ENCODE peak calls at places on chromosome 12, in seven cellular contexts. One of them, this sample, is unnamed.

GRCh38 chr12:82366182-82366581 is 7.9 kb downstream of the METTL25 start:
- DNase-seq in SJSA1: no peak
- DNase-seq in non-pigmented ciliary epithelial cell: no peak
- DNase-seq in upper lobe of right lung: no peak
- DNase-seq in activated T-cell treated with anti-CD3 and anti-CD28 coated beads for 1 hour: no peak
- DNase-seq in fibroblast of mammary gland: peak
- DNase-seq in GM03348: peak
- DNase-seq in this sample: no peak

GRCh38 chr12:40313928-40314327 is 89.1 kb downstream of the LRRK2 start:
- DNase-seq in non-pigmented ciliary epithelial cell: no peak
- DNase-seq in GM03348: no peak
- DNase-seq in activated T-cell treated with anti-CD3 and anti-CD28 coated beads for 1 hour: no peak
- DNase-seq in fibroblast of mammary gland: no peak
- DNase-seq in upper lobe of right lung: no peak
- DNase-seq in SJSA1: no peak
- DNase-seq in this sample: no peak

GRCh38 chr12:27355486-27355885 is 22.9 kb downstream of the BMAL2 start:
- DNase-seq in upper lobe of right lung: no peak
- DNase-seq in fibroblast of mammary gland: no peak
- DNase-seq in GM03348: no peak
- DNase-seq in activated T-cell treated with anti-CD3 and anti-CD28 coated beads for 1 hour: no peak
- DNase-seq in non-pigmented ciliary epithelial cell: no peak
- DNase-seq in SJSA1: no peak
- DNase-seq in this sample: no peak

GRCh38 chr12:11814362-11814761 is 164.9 kb downstream of the ETV6 start:
- DNase-seq in non-pigmented ciliary epithelial cell: no peak
- DNase-seq in activated T-cell treated with anti-CD3 and anti-CD28 coated beads for 1 hour: no peak
- DNase-seq in fibroblast of mammary gland: peak
- DNase-seq in SJSA1: no peak
- DNase-seq in upper lobe of right lung: no peak
- DNase-seq in GM03348: peak
- DNase-seq in this sample: peak

GRCh38 chr12:6828671-6829531 is 694 bp downstream of the P3H3 start:
- DNase-seq in GM03348: peak
- DNase-seq in fibroblast of mammary gland: peak
- DNase-seq in activated T-cell treated with anti-CD3 and anti-CD28 coated beads for 1 hour: peak
- DNase-seq in non-pigmented ciliary epithelial cell: no peak
- DNase-seq in upper lobe of right lung: no peak
- DNase-seq in SJSA1: no peak
- DNase-seq in this sample: no peak

GRCh38 chr12:105741786-105742566 is 396.8 kb downstream of the NUAK1 start:
- DNase-seq in upper lobe of right lung: no peak
- DNase-seq in fibroblast of mammary gland: peak
- DNase-seq in GM03348: peak
- DNase-seq in non-pigmented ciliary epithelial cell: no peak
- DNase-seq in activated T-cell treated with anti-CD3 and anti-CD28 coated beads for 1 hour: no peak
- DNase-seq in SJSA1: no peak
- DNase-seq in this sample: peak

GRCh38 chr12:72774023-72774422 is 501.9 kb downstream of the TRHDE start:
- DNase-seq in GM03348: no peak
- DNase-seq in activated T-cell treated with anti-CD3 and anti-CD28 coated beads for 1 hour: no peak
- DNase-seq in upper lobe of right lung: no peak
- DNase-seq in non-pigmented ciliary epithelial cell: no peak
- DNase-seq in fibroblast of mammary gland: no peak
- DNase-seq in SJSA1: no peak
- DNase-seq in this sample: no peak

GRCh38 chr12:51345681-51346080 is 798 bp downstream of the CELA1 start:
- DNase-seq in fibroblast of mammary gland: peak
- DNase-seq in SJSA1: peak
- DNase-seq in upper lobe of right lung: no peak
- DNase-seq in GM03348: peak
- DNase-seq in non-pigmented ciliary epithelial cell: no peak
- DNase-seq in activated T-cell treated with anti-CD3 and anti-CD28 coated beads for 1 hour: no peak
- DNase-seq in this sample: no peak

GRCh38 chr12:1911598-1912575 is 6.6 kb downstream of the CACNA2D4 start:
- DNase-seq in non-pigmented ciliary epithelial cell: no peak
- DNase-seq in fibroblast of mammary gland: no peak
- DNase-seq in SJSA1: no peak
- DNase-seq in activated T-cell treated with anti-CD3 and anti-CD28 coated beads for 1 hour: no peak
- DNase-seq in upper lobe of right lung: no peak
- DNase-seq in GM03348: peak
- DNase-seq in this sample: no peak

GRCh38 chr12:52436000-52436827 is 2.0 kb upstream of the KRT75 start:
- DNase-seq in non-pigmented ciliary epithelial cell: no peak
- DNase-seq in SJSA1: no peak
- DNase-seq in GM03348: no peak
- DNase-seq in upper lobe of right lung: no peak
- DNase-seq in fibroblast of mammary gland: peak
- DNase-seq in activated T-cell treated with anti-CD3 and anti-CD28 coated beads for 1 hour: no peak
- DNase-seq in this sample: no peak